ENCODE peak calls at places on chromosomes 4 and X, in nine cellular contexts. One of them, this sample, is unnamed.

GRCh38 chrX:39875834-39876625 is 221.7 kb downstream of the BCOR start:
- DNase-seq in psoas muscle: no peak
- DNase-seq in endothelial cell: no peak
- DNase-seq in MCF 10A: peak
- DNase-seq in GM13976: no peak
- DNase-seq in transverse colon: no peak
- DNase-seq in fibroblast of mammary gland: no peak
- DNase-seq in natural killer cell: no peak
- DNase-seq in fibroblast of pulmonary artery: no peak
- DNase-seq in this sample: no peak

GRCh38 chr4:98706200-98706813 is 47.9 kb upstream of the TSPAN5 start:
- DNase-seq in psoas muscle: no peak
- DNase-seq in GM13976: no peak
- DNase-seq in transverse colon: no peak
- DNase-seq in fibroblast of pulmonary artery: no peak
- DNase-seq in MCF 10A: no peak
- DNase-seq in endothelial cell: no peak
- DNase-seq in natural killer cell: peak
- DNase-seq in fibroblast of mammary gland: no peak
- DNase-seq in this sample: no peak

GRCh38 chr4:77710125-77710524 is 104.5 kb downstream of the CXCL13 start:
- DNase-seq in MCF 10A: no peak
- DNase-seq in GM13976: no peak
- DNase-seq in psoas muscle: no peak
- DNase-seq in transverse colon: no peak
- DNase-seq in fibroblast of pulmonary artery: no peak
- DNase-seq in natural killer cell: no peak
- DNase-seq in endothelial cell: no peak
- DNase-seq in fibroblast of mammary gland: no peak
- DNase-seq in this sample: no peak

GRCh38 chrX:41333744-41333993 is 293 bp upstream of the DDX3X start:
- DNase-seq in GM13976: peak
- DNase-seq in fibroblast of pulmonary artery: peak
- DNase-seq in psoas muscle: peak
- DNase-seq in endothelial cell: no peak
- DNase-seq in natural killer cell: no peak
- DNase-seq in MCF 10A: peak
- DNase-seq in fibroblast of mammary gland: peak
- DNase-seq in transverse colon: no peak
- DNase-seq in this sample: no peak

GRCh38 chr4:43619219-43619618 is 726.7 kb downstream of the GRXCR1 start:
- DNase-seq in psoas muscle: no peak
- DNase-seq in fibroblast of mammary gland: no peak
- DNase-seq in GM13976: no peak
- DNase-seq in fibroblast of pulmonary artery: no peak
- DNase-seq in natural killer cell: no peak
- DNase-seq in endothelial cell: no peak
- DNase-seq in transverse colon: no peak
- DNase-seq in MCF 10A: no peak
- DNase-seq in this sample: no peak

GRCh38 chr4:104772849-104773248 is 278.2 kb upstream of the CXXC4 start:
- DNase-seq in GM13976: peak
- DNase-seq in fibroblast of mammary gland: no peak
- DNase-seq in transverse colon: no peak
- DNase-seq in psoas muscle: no peak
- DNase-seq in fibroblast of pulmonary artery: no peak
- DNase-seq in MCF 10A: no peak
- DNase-seq in natural killer cell: no peak
- DNase-seq in endothelial cell: no peak
- DNase-seq in this sample: no peak

GRCh38 chr4:86831262-86832090 is 17.7 kb downstream of the SLC10A6 start:
- DNase-seq in GM13976: no peak
- DNase-seq in fibroblast of mammary gland: peak
- DNase-seq in transverse colon: peak
- DNase-seq in psoas muscle: peak
- DNase-seq in fibroblast of pulmonary artery: peak
- DNase-seq in MCF 10A: peak
- DNase-seq in natural killer cell: no peak
- DNase-seq in endothelial cell: no peak
- DNase-seq in this sample: no peak

GRCh38 chr4:169870507-169870906 is 112.8 kb upstream of the HPF1 start:
- DNase-seq in endothelial cell: no peak
- DNase-seq in GM13976: no peak
- DNase-seq in transverse colon: no peak
- DNase-seq in natural killer cell: no peak
- DNase-seq in MCF 10A: no peak
- DNase-seq in fibroblast of mammary gland: no peak
- DNase-seq in psoas muscle: no peak
- DNase-seq in fibroblast of pulmonary artery: no peak
- DNase-seq in this sample: no peak

GRCh38 chr4:173527103-173527876 is 2.7 kb downstream of the HAND2 start:
- DNase-seq in fibroblast of mammary gland: peak
- DNase-seq in GM13976: no peak
- DNase-seq in natural killer cell: no peak
- DNase-seq in endothelial cell: peak
- DNase-seq in fibroblast of pulmonary artery: peak
- DNase-seq in MCF 10A: no peak
- DNase-seq in psoas muscle: no peak
- DNase-seq in transverse colon: no peak
- DNase-seq in this sample: no peak

GRCh38 chrX:70508296-70508911 is 63.8 kb downstream of the DLG3 start:
- DNase-seq in MCF 10A: no peak
- DNase-seq in fibroblast of pulmonary artery: peak
- DNase-seq in fibroblast of mammary gland: peak
- DNase-seq in endothelial cell: no peak
- DNase-seq in transverse colon: no peak
- DNase-seq in psoas muscle: no peak
- DNase-seq in natural killer cell: no peak
- DNase-seq in GM13976: no peak
- DNase-seq in this sample: no peak

GRCh38 chrX:79366556-79366887 is 612 bp downstream of the ITM2A start:
- DNase-seq in natural killer cell: no peak
- DNase-seq in endothelial cell: no peak
- DNase-seq in transverse colon: no peak
- DNase-seq in fibroblast of mammary gland: no peak
- DNase-seq in psoas muscle: no peak
- DNase-seq in MCF 10A: no peak
- DNase-seq in GM13976: no peak
- DNase-seq in fibroblast of pulmonary artery: no peak
- DNase-seq in this sample: no peak

GRCh38 chr4:10272511-10272910 is 155.9 kb upstream of the WDR1 start:
- DNase-seq in natural killer cell: no peak
- DNase-seq in GM13976: no peak
- DNase-seq in psoas muscle: no peak
- DNase-seq in endothelial cell: no peak
- DNase-seq in fibroblast of pulmonary artery: no peak
- DNase-seq in transverse colon: no peak
- DNase-seq in MCF 10A: no peak
- DNase-seq in fibroblast of mammary gland: no peak
- DNase-seq in this sample: no peak

GRCh38 chr4:116688536-116688935 is 396.8 kb downstream of the TRAM1L1 start:
- DNase-seq in transverse colon: no peak
- DNase-seq in GM13976: no peak
- DNase-seq in endothelial cell: no peak
- DNase-seq in fibroblast of pulmonary artery: no peak
- DNase-seq in psoas muscle: no peak
- DNase-seq in natural killer cell: no peak
- DNase-seq in fibroblast of mammary gland: no peak
- DNase-seq in MCF 10A: no peak
- DNase-seq in this sample: no peak

DNA sequence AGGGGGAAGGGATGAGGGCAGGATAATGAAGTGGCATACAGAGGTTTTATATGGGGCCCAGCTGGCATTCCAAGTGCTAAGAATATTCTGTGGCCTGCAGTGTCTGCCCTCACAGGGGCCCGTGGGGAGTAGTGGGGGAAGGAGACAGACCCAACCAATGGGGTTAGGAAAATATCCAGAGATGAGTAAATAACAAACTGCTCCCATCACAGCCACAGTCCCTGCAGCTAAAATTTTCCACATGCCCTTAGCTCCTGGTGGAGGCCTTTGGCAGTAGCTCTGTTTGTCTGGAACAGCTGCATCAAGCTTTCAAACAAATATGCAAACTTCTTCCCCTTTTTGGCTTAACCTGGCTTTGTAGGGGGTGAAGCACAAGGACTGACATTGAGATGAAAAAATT is 3.1 kb downstream of the SRPX2 start:
- DNase-seq in MCF 10A: no peak
- DNase-seq in endothelial cell: no peak
- DNase-seq in psoas muscle: no peak
- DNase-seq in GM13976: no peak
- DNase-seq in fibroblast of mammary gland: peak
- DNase-seq in transverse colon: no peak
- DNase-seq in natural killer cell: no peak
- DNase-seq in fibroblast of pulmonary artery: peak
- DNase-seq in this sample: no peak
- TF ChIP-seq CTCF in MCF 10A: no peak
- TF ChIP-seq CTCF in endothelial cell: no peak
- TF ChIP-seq CTCF in psoas muscle: no peak
- TF ChIP-seq CTCF in GM13976: no peak
- TF ChIP-seq CTCF in fibroblast of mammary gland: no peak
- TF ChIP-seq CTCF in transverse colon: no peak
- TF ChIP-seq CTCF in natural killer cell: no peak
- TF ChIP-seq CTCF in fibroblast of pulmonary artery: peak
- TF ChIP-seq CTCF in this sample: no peak

GRCh38 chr4:180823116-180823515 is 1420.1 kb upstream of the TENM3 start:
- DNase-seq in fibroblast of mammary gland: peak
- DNase-seq in MCF 10A: no peak
- DNase-seq in transverse colon: no peak
- DNase-seq in endothelial cell: no peak
- DNase-seq in natural killer cell: no peak
- DNase-seq in fibroblast of pulmonary artery: no peak
- DNase-seq in psoas muscle: no peak
- DNase-seq in GM13976: no peak
- DNase-seq in this sample: no peak

GRCh38 chr4:180827610-180828009 is 1415.6 kb upstream of the TENM3 start:
- DNase-seq in fibroblast of mammary gland: peak
- DNase-seq in psoas muscle: no peak
- DNase-seq in endothelial cell: no peak
- DNase-seq in transverse colon: no peak
- DNase-seq in natural killer cell: no peak
- DNase-seq in GM13976: no peak
- DNase-seq in fibroblast of pulmonary artery: peak
- DNase-seq in MCF 10A: peak
- DNase-seq in this sample: no peak

GRCh38 chr4:180832086-180832485 is 1411.1 kb upstream of the TENM3 start:
- DNase-seq in GM13976: no peak
- DNase-seq in MCF 10A: peak
- DNase-seq in fibroblast of mammary gland: no peak
- DNase-seq in fibroblast of pulmonary artery: no peak
- DNase-seq in endothelial cell: no peak
- DNase-seq in natural killer cell: no peak
- DNase-seq in transverse colon: no peak
- DNase-seq in psoas muscle: no peak
- DNase-seq in this sample: no peak

GRCh38 chr4:180828455-180829018 is 1414.7 kb upstream of the TENM3 start:
- DNase-seq in GM13976: no peak
- DNase-seq in fibroblast of mammary gland: peak
- DNase-seq in psoas muscle: no peak
- DNase-seq in MCF 10A: peak
- DNase-seq in transverse colon: no peak
- DNase-seq in endothelial cell: peak
- DNase-seq in fibroblast of pulmonary artery: peak
- DNase-seq in natural killer cell: no peak
- DNase-seq in this sample: no peak

GRCh38 chr4:180827193-180827592 is 1416.0 kb upstream of the TENM3 start:
- DNase-seq in transverse colon: no peak
- DNase-seq in fibroblast of pulmonary artery: peak
- DNase-seq in psoas muscle: no peak
- DNase-seq in fibroblast of mammary gland: peak
- DNase-seq in endothelial cell: no peak
- DNase-seq in MCF 10A: peak
- DNase-seq in natural killer cell: no peak
- DNase-seq in GM13976: no peak
- DNase-seq in this sample: no peak
- TF ChIP-seq CTCF in transverse colon: no peak
- TF ChIP-seq CTCF in fibroblast of pulmonary artery: no peak
- TF ChIP-seq CTCF in psoas muscle: no peak
- TF ChIP-seq CTCF in fibroblast of mammary gland: no peak
- TF ChIP-seq CTCF in endothelial cell: no peak
- TF ChIP-seq CTCF in MCF 10A: no peak
- TF ChIP-seq CTCF in natural killer cell: no peak
- TF ChIP-seq CTCF in GM13976: no peak
- TF ChIP-seq CTCF in this sample: no peak

DNA sequence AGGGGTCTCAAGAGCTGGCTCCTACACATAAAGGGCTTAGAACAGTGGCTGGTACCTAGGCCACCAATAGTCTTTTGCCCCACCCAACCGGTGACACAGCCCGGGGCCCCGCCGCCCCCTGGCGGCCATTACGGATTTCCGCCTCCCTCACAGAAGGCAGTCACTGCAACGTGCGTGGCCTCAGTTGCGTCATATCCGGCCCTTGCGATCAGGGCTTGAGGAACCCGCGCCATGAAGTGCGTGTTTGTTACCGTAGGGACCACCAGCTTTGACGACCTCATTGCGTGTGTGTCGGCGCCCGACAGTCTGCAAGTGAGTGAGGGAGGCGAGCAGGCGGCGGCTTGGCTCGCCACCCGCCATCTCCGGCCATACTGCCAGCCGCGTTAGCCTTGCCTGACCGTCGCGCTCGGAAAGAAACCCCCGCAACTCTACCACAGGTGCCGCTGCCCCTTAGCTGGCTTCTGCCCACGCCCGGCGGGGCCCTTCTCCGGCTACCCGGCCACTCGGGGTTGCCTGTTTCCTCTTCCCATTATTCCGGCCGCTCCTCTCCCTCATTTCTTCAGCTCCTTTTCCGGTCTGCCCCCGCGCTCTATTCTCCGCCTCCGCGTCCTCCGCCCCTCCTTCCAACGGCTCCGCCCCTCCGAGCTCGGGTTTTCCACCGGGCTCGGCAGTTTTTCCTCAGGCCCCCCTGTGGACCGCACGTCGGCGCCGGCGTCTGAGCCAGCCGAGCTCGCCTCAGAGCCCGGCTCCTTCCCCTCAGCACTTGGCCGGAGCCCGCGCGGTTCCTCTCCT is at the start of gene ALG13:
- DNase-seq in transverse colon: peak
- DNase-seq in MCF 10A: peak
- DNase-seq in GM13976: peak
- DNase-seq in psoas muscle: peak
- DNase-seq in fibroblast of pulmonary artery: peak
- DNase-seq in fibroblast of mammary gland: peak
- DNase-seq in endothelial cell: peak
- DNase-seq in natural killer cell: peak
- DNase-seq in this sample: peak
- TF ChIP-seq CTCF in transverse colon: peak
- TF ChIP-seq CTCF in MCF 10A: peak
- TF ChIP-seq CTCF in GM13976: peak
- TF ChIP-seq CTCF in psoas muscle: peak
- TF ChIP-seq CTCF in fibroblast of pulmonary artery: peak
- TF ChIP-seq CTCF in fibroblast of mammary gland: peak
- TF ChIP-seq CTCF in endothelial cell: peak
- TF ChIP-seq CTCF in natural killer cell: peak
- TF ChIP-seq CTCF in this sample: no peak

DNA sequence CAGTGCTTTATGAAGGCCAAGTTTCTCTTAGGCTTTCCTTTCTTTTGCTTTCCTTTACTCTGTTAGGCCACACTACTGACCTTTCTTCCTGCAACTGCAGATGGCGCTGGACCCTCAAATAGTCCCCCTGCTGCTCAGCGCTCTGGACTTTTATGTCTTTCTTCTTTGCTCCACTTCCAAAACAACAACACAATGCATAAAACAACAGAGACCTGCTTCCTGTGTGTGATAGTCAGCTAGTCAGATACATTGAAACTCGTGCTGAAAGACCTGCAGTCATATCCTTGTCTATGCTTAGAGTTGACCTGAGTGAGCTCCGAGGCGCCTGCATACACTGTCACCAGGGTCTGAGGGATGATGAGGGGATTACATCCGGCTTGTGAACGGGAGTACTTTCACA is 108.9 kb upstream of the TEX13D start:
- DNase-seq in MCF 10A: no peak
- DNase-seq in transverse colon: no peak
- DNase-seq in natural killer cell: no peak
- DNase-seq in GM13976: no peak
- DNase-seq in fibroblast of pulmonary artery: no peak
- DNase-seq in fibroblast of mammary gland: no peak
- DNase-seq in psoas muscle: no peak
- DNase-seq in endothelial cell: peak
- DNase-seq in this sample: no peak
- TF ChIP-seq CTCF in MCF 10A: no peak
- TF ChIP-seq CTCF in transverse colon: no peak
- TF ChIP-seq CTCF in natural killer cell: no peak
- TF ChIP-seq CTCF in GM13976: no peak
- TF ChIP-seq CTCF in fibroblast of pulmonary artery: no peak
- TF ChIP-seq CTCF in fibroblast of mammary gland: no peak
- TF ChIP-seq CTCF in psoas muscle: no peak
- TF ChIP-seq CTCF in endothelial cell: no peak
- TF ChIP-seq CTCF in this sample: no peak

This sample was measured in activated B cell treated with CpG ODN at 0.5 μM for 24 hours.